ENCODE peak calls at places on chromosome 15, in seven cellular contexts. L, Q, D, I, T, V and W are unnamed samples.

GRCh38 chr15:77553257-77553656 is 79.5 kb downstream of the LINGO1 start:
- DNase-seq in L (no peak), T (no peak), Q (no peak), V (no peak), D (no peak), I (no peak), W (no peak)

GRCh38 chr15:46710561-46710960 is 1006.7 kb upstream of the SEMA6D start:
- DNase-seq in L (no peak), Q (no peak), D (no peak), V (no peak), T (no peak), I (no peak), W (no peak)

GRCh38 chr15:52466134-52466701 is 62.5 kb downstream of the MYO5A start:
- DNase-seq in L (no peak), Q (no peak), T (peak; percentile 32), I (no peak), V (peak; percentile 38), D (peak; percentile 24), W (peak; percentile 37)

GRCh38 chr15:57215371-57215770 is 160.9 kb upstream of the CGNL1 start:
- DNase-seq in I (no peak), V (no peak), Q (no peak), D (no peak), L (no peak), T (no peak), W (no peak)

GRCh38 chr15:75739791-75740190 is 27.1 kb upstream of the CSPG4 start:
- DNase-seq in D (no peak), I (no peak), V (no peak), L (no peak), T (no peak), Q (no peak), W (no peak)

GRCh38 chr15:66254364-66255292 is 1.1 kb upstream of the MEGF11 start:
- DNase-seq in T (no peak), I (no peak), D (no peak), L (no peak), Q (no peak), V (no peak), W (no peak)

GRCh38 chr15:59594493-59594942 is 17.1 kb upstream of the GCNT3 start:
- DNase-seq in L (peak; percentile 85), D (no peak), V (peak; percentile 72), Q (peak; percentile 68), T (peak; percentile 31), I (peak; percentile 9), W (no peak)

GRCh38 chr15:34243226-34243625 is 18.4 kb downstream of the EMC4 start:
- DNase-seq in V (no peak), D (no peak), T (no peak), L (no peak), Q (no peak), I (no peak), W (no peak)

GRCh38 chr15:33125883-33126535 is 68.5 kb downstream of the FMN1 start:
- DNase-seq in T (no peak), Q (no peak), V (no peak), D (peak; percentile 28), L (no peak), I (no peak), W (no peak)

GRCh38 chr15:38130739-38131498 is 121.7 kb upstream of the SPRED1 start:
- DNase-seq in I (peak; percentile 92), V (peak; percentile 69), L (peak; percentile 92), Q (peak; percentile 99), T (peak; percentile 76), D (no peak), W (peak; percentile 91)

GRCh38 chr15:59918994-59919951 is 84.8 kb upstream of the FOXB1 start:
- DNase-seq in L (peak; percentile 97), T (no peak), D (no peak), I (no peak), V (no peak), Q (peak; percentile 52), W (no peak)

GRCh38 chr15:56815247-56815646 is 81.9 kb upstream of the ZNF280D start:
- DNase-seq in I (no peak), T (no peak), D (no peak), Q (no peak), L (peak; percentile 30), V (peak; percentile 78), W (no peak)

GRCh38 chr15:63369296-63369695 is 12.3 kb downstream of the CA12 start:
- DNase-seq in I (no peak), L (peak; percentile 69), D (peak; percentile 30), V (no peak), Q (no peak), T (no peak), W (no peak)

GRCh38 chr15:83698294-83698693 is 44.4 kb downstream of the ADAMTSL3 start:
- DNase-seq in L (peak; percentile 59), V (peak; percentile 41), D (no peak), T (peak; percentile 27), Q (peak; percentile 48), I (no peak), W (peak; percentile 73)

GRCh38 chr15:58477228-58477627 is 45.4 kb downstream of the LIPC start:
- DNase-seq in D (peak; percentile 81), T (no peak), I (no peak), L (no peak), V (no peak), Q (no peak), W (no peak)

GRCh38 chr15:53072077-53072476 is 281.9 kb upstream of the ONECUT1 start:
- DNase-seq in T (peak; percentile 52), I (no peak), V (peak; percentile 56), D (peak; percentile 67), Q (peak; percentile 9), L (peak; percentile 87), W (peak; percentile 16)

GRCh38 chr15:67807836-67808235 is 17.5 kb upstream of the SKOR1 start:
- DNase-seq in V (no peak), T (no peak), I (no peak), L (no peak), D (no peak), Q (no peak), W (no peak)

GRCh38 chr15:58258501-58259274 is 120.5 kb downstream of the AQP9 start:
- DNase-seq in Q (no peak), D (no peak), L (peak; percentile 98), T (no peak), I (no peak), V (no peak), W (no peak)

GRCh38 chr15:49063402-49064280 is 17.4 kb upstream of the SECISBP2L start:
- DNase-seq in D (no peak), L (no peak), I (no peak), T (no peak), Q (no peak), V (no peak), W (no peak)

GRCh38 chr15:66931768-66932633 is 133.4 kb upstream of the SMAD3 start:
- DNase-seq in D (no peak), L (peak; percentile 84), Q (peak; percentile 73), V (peak; percentile 78), T (no peak), I (peak; percentile 18), W (no peak)

GRCh38 chr15:79023546-79023890 is 67.1 kb downstream of the RASGRF1 start:
- DNase-seq in L (no peak), V (no peak), T (no peak), I (no peak), D (no peak), Q (no peak), W (no peak)

DNA sequence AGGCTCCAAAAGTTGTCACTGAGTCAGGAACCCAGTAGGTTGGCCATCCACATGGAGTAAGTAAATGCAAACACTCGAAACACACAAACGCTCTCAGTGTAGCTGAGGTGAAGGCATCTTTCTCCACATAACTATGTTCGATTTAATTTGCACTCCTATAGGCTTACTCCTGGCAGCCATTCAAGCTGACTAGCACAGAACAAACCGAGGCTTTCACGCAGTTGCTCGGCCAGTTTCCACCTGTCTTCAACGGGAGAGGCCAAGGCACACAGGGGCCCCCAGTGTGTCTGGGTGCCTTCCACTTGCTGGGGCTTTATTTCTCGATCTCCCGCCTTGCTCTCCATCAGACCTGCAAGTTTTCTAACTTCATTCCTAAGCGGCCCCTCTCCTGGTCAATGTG is 18.9 kb downstream of the RGMA start:
- DNase-seq in T (no peak), V (no peak), I (no peak), L (peak; percentile 36), D (no peak), Q (no peak), W (peak; percentile 46)
- H3K4me3 ChIP-seq in T (no peak overlapping the region), V (no peak overlapping the region), I (no peak overlapping the region), L (no peak overlapping the region), D (no peak overlapping the region), Q (no peak overlapping the region), W (peak overlapping the region; percentile 87)

DNA sequence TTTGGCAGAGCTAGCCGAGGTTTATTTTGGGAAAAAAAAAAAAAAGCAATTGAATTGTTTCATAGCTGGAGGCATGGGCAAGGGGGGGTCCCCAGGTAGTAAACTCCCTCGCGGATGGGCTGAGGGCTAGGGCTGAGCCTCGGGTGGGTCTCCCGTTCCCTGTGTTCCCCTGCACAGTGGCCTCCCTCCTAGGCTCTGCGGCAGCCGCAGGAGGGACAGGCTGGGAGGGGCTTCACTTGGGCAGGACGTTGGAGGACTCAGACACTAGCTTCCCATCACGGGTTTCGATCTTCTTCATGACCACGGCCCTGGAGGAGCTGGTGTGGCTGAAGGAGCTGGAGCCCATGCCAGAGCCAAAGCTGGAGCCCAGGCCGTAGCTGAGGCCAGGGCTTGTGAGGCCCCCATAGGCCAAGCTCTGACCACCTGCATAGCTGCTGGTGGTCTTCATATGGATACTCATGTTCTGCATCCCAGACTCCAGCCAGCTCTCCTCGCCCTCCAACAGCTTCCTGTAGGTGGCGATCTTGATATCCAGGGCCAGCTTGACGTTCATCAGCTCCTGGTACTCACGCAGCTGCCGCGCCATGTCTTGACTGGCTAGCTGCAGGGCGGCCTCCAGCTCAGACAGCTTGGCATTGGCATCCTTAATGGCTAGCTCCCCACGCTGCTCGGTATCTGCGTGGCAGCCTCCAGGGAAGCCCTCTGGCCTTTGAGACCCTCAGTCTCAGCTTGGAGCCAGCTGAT is 64.0 kb upstream of the CDAN1 start:
- DNase-seq in T (no peak), D (peak; percentile 11), V (no peak), L (peak; percentile 30), Q (no peak), I (no peak), W (no peak)
- TF ChIP-seq CTCF in T (peak; percentile 8), D (peak; percentile 47), V (no peak), L (peak; percentile 31), Q (no peak), I (no peak), W (no peak)

GRCh38 chr15:39785139-39785538 is 2.5 kb upstream of the FSIP1 start:
- DNase-seq in V (no peak), T (no peak), Q (no peak), L (peak; percentile 32), D (no peak), I (no peak), W (no peak)
- H3K4me3 ChIP-seq in V (no peak overlapping the region), T (no peak overlapping the region), Q (no peak overlapping the region), L (no peak overlapping the region), D (no peak overlapping the region), I (no peak overlapping the region), W (no peak overlapping the region)

GRCh38 chr15:72838311-72838731 is 54.8 kb upstream of the ADPGK start:
- DNase-seq in V (no peak), D (no peak), Q (peak; percentile 45), I (no peak), T (peak; percentile 15), L (no peak), W (peak; percentile 78)

GRCh38 chr15:72836676-72837325 is 53.2 kb upstream of the ADPGK start:
- DNase-seq in I (no peak), T (no peak), D (no peak), Q (no peak), L (no peak), V (no peak), W (peak; percentile 48)

GRCh38 chr15:72835289-72835890 is 51.8 kb upstream of the ADPGK start:
- DNase-seq in D (no peak), Q (peak; percentile 27), T (peak; percentile 17), L (peak; percentile 22), V (peak; percentile 63), I (no peak), W (no peak)
- TF ChIP-seq CTCF in D (peak; percentile 35), Q (peak; percentile 52), T (no peak), L (peak; percentile 45), V (peak; percentile 29), I (peak; percentile 38), W (peak; percentile 16)